ENCODE peak calls at places on chromosomes 13 and 19, in ten cellular contexts. C is heart right ventricle, V is fibroblast of lung, N is PC-9, J is neural progenitor cell, P is pancreas, Z is lower lobe of right lung, A is testis, S is astrocyte, H is HAP-1. K is an unnamed sample.

GRCh38 chr19:49931293-49932040 is 2.2 kb upstream of the NUP62 start:
- DNase-seq in C (no peak), Z (no peak), A (no peak), P (no peak), N (no peak), J (no peak), V (no peak), S (no peak), H (no peak), K (no peak)

GRCh38 chr19:10256551-10256950 is 4.5 kb downstream of the MRPL4 start:
- DNase-seq in J (no peak), H (no peak), C (no peak), A (no peak), V (no peak), P (no peak), N (no peak), Z (no peak), S (no peak), K (no peak)

GRCh38 chr19:18946918-18947317 is 5.9 kb upstream of the HOMER3 start:
- DNase-seq in S (no peak), P (no peak), A (no peak), Z (no peak), V (no peak), H (no peak), C (no peak), N (no peak), J (no peak), K (no peak)

GRCh38 chr13:90477194-90477593 is 870.3 kb upstream of the MIR17HG start:
- DNase-seq in S (no peak), N (no peak), V (peak; percentile 4), A (peak; percentile 19), H (no peak), P (no peak), J (no peak), C (no peak), Z (no peak), K (no peak)

GRCh38 chr19:49551531-49551930 is 23.7 kb downstream of the RCN3 start:
- DNase-seq in V (no peak), Z (no peak), N (no peak), J (no peak), A (no peak), P (no peak), C (no peak), S (no peak), H (no peak), K (no peak)

GRCh38 chr19:50496189-50497029 is 14.6 kb downstream of the JOSD2 start:
- DNase-seq in A (peak; percentile 86), P (peak; percentile 86), S (no peak), V (no peak), C (peak; percentile 75), Z (peak; percentile 36), J (peak; percentile 81), N (no peak), H (no peak), K (peak; percentile 24)

GRCh38 chr19:33404506-33404905 is 31.0 kb downstream of the CEBPG start:
- DNase-seq in Z (peak; percentile 34), J (no peak), P (no peak), H (no peak), N (no peak), C (no peak), S (no peak), A (no peak), V (no peak), K (peak; percentile 12)

GRCh38 chr13:105721056-105721455 is 814.4 kb downstream of the EFNB2 start:
- DNase-seq in J (no peak), N (no peak), Z (no peak), P (no peak), H (no peak), A (no peak), V (peak; percentile 32), C (no peak), S (peak; percentile 42), K (no peak)

GRCh38 chr13:48457578-48458242 is 44.8 kb upstream of the LPAR6 start:
- DNase-seq in V (no peak), J (no peak), P (peak; percentile 56), H (no peak), Z (no peak), S (no peak), A (no peak), C (peak; percentile 10), N (no peak), K (no peak)

GRCh38 chr13:73922728-73923393 is 211.3 kb downstream of the KLF12 start:
- DNase-seq in N (no peak), S (peak; percentile 70), J (no peak), V (peak; percentile 77), Z (no peak), P (no peak), A (no peak), C (no peak), H (no peak), K (no peak)

GRCh38 chr13:37382156-37382555 is 216.4 kb downstream of the POSTN start:
- DNase-seq in Z (no peak), P (no peak), J (no peak), A (no peak), H (no peak), C (no peak), N (no peak), V (peak; percentile 49), S (peak; percentile 38), K (no peak)

GRCh38 chr19:14940266-14940665 is 1.0 kb upstream of the OR7C2 start:
- DNase-seq in C (no peak), S (no peak), A (no peak), N (no peak), V (no peak), Z (no peak), P (no peak), H (no peak), J (no peak), K (no peak)

GRCh38 chr13:91291078-91291477 is 56.4 kb upstream of the MIR17HG start:
- DNase-seq in C (no peak), V (no peak), A (no peak), S (no peak), J (peak; percentile 15), N (no peak), P (no peak), H (no peak), Z (no peak), K (no peak)

GRCh38 chr13:39603424-39603947 is 493 bp upstream of the LHFPL6 start:
- DNase-seq in H (peak; percentile 22), J (peak; percentile 29), N (no peak), V (peak; percentile 34), S (peak; percentile 21), C (no peak), P (no peak), Z (no peak), A (peak; percentile 63), K (no peak)

GRCh38 chr13:52414963-52415362 is 9.0 kb upstream of the THSD1 start:
- DNase-seq in J (no peak), H (no peak), P (no peak), Z (no peak), S (peak; percentile 69), C (no peak), A (no peak), N (no peak), V (peak; percentile 74), K (no peak)

GRCh38 chr13:45299194-45299593 is 41.8 kb downstream of the TPT1 start:
- DNase-seq in H (no peak), C (no peak), Z (no peak), N (no peak), A (no peak), V (peak; percentile 39), P (no peak), S (no peak), J (no peak), K (no peak)

GRCh38 chr13:80921556-80921955 is 580.6 kb upstream of the SPRY2 start:
- DNase-seq in Z (no peak), S (no peak), P (no peak), V (no peak), C (no peak), N (no peak), A (no peak), H (no peak), J (no peak), K (no peak)

GRCh38 chr19:5113633-5114586 is 145.0 kb downstream of the KDM4B start:
- DNase-seq in H (no peak), A (no peak), S (no peak), Z (no peak), N (no peak), C (peak; percentile 60), P (no peak), J (no peak), V (no peak), K (no peak)
- H3K4me1 ChIP-seq in H (no peaks in the 10 kb centered on the region), A (no peaks in the 10 kb centered on the region), S (peaks cover 16% of the 10 kb centered on the region), Z (no peaks in the 10 kb centered on the region), N (no peaks in the 10 kb centered on the region), C (no peaks in the 10 kb centered on the region), P (peaks cover 28% of the 10 kb centered on the region), J (peaks cover 33% of the 10 kb centered on the region), V (no peaks in the 10 kb centered on the region), K (no peaks in the 10 kb centered on the region)

DNA sequence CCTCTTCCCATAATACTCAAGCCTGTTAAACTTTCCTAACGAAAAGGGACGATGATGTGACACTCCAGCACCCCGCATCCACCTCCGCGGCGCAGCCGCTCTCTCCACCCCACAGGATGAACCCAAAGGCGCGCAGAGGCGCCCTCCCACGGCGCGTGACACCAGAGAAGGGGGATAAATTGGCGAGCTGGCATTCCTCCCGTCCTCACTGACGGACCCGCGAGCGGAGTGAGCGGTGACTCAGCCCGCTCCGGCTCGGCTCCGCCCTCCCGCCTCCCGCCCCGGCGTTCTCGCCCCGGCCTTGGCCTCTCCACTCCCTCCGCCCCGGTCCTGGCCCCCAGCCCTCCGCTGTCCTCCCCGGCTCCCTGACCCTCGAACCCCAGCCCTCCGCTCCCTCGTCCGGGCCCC is 590 bp downstream of the TUBGCP3 start:
- DNase-seq in N (peak; percentile 69), J (peak; percentile 85), S (peak; percentile 67), H (peak; percentile 50), P (peak; percentile 89), A (peak; percentile 87), C (peak; percentile 83), Z (peak; percentile 89), V (peak; percentile 79), K (peak; percentile 86)
- H3K4me1 ChIP-seq in N (peaks cover 17% of the 10 kb centered on the region), J (peaks cover 8% of the 10 kb centered on the region), S (peaks cover 10% of the 10 kb centered on the region), H (peaks cover 13% of the 10 kb centered on the region), P (peaks cover 7% of the 10 kb centered on the region), A (no peaks in the 10 kb centered on the region), C (peaks cover 7% of the 10 kb centered on the region), Z (peaks cover 33% of the 10 kb centered on the region), V (no peaks in the 10 kb centered on the region), K (peaks cover 22% of the 10 kb centered on the region)

GRCh38 chr13:40617801-40618356 is 48.6 kb downstream of the FOXO1 start:
- DNase-seq in C (no peak), P (no peak), J (no peak), Z (no peak), H (no peak), S (no peak), V (no peak), A (no peak), N (no peak), K (no peak)
- H3K4me1 ChIP-seq in C (peaks cover 3% of the 10 kb centered on the region), P (peaks cover 39% of the 10 kb centered on the region), J (peaks cover 9% of the 10 kb centered on the region), Z (peaks cover 55% of the 10 kb centered on the region), H (peaks cover 15% of the 10 kb centered on the region), S (no peaks in the 10 kb centered on the region), V (no peaks in the 10 kb centered on the region), A (peaks cover 20% of the 10 kb centered on the region), N (peaks cover 18% of the 10 kb centered on the region), K (peaks cover 18% of the 10 kb centered on the region)

DNA sequence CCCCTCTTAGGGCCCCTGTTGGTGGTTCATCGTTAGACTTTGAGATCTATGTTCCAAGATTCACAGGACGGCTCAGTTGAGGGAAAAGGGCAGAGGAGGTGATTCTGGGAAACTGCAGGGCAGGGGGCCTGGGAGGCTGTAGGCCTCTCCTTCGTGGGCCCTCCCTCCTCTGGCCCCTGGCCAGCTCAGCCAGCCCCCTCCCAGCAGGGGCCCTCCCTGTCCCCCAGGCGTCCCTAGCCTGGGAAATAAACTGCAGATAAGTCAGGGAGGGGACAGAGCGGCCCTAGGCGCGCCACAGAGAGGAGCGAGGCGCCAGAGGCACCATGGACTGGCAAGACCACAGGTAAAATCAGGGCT is 6.5 kb downstream of the HIF3A start:
- DNase-seq in A (no peak), S (no peak), P (no peak), N (no peak), J (no peak), Z (no peak), V (no peak), H (no peak), C (no peak), K (no peak)
- H3K4me1 ChIP-seq in A (peaks cover 32% of the 10 kb centered on the region), S (peaks cover 16% of the 10 kb centered on the region), P (peaks cover 16% of the 10 kb centered on the region), N (peaks cover 28% of the 10 kb centered on the region), J (peaks cover 31% of the 10 kb centered on the region), Z (peaks cover 65% of the 10 kb centered on the region), V (peaks cover 8% of the 10 kb centered on the region), H (peaks cover 9% of the 10 kb centered on the region), C (peaks cover 22% of the 10 kb centered on the region), K (peaks cover 41% of the 10 kb centered on the region)

K was measured in mucosa of descending colon.